ENCODE peak calls at places on chromosomes 7 and 10, in ten cellular contexts. Z is NCI-H1694, X is neural crest cell, C is GM18507, R is NCI-H1105, B is Kasumi-1, D is T-helper 17 cell, J is HepG2, P is NCI-H460, Q is HL-60. W is an unnamed sample.

GRCh38 chr7:157432957-157433576 is 96.3 kb downstream of the DNAJB6 start:
- DNase-seq in Z (peak), X (peak), Q (no peak), R (peak), B (peak), J (no peak), P (peak), D (peak), C (peak), W (no peak)

GRCh38 chr7:26090927-26091519 is 61.0 kb upstream of the NFE2L3 start:
- DNase-seq in R (peak), B (peak), Q (no peak), P (peak), D (no peak), Z (peak), J (peak), C (peak), X (no peak), W (no peak)

GRCh38 chr7:131111-132094 is 61.0 kb upstream of the FAM20C start:
- DNase-seq in P (no peak), D (no peak), Q (no peak), J (no peak), X (no peak), Z (no peak), R (no peak), C (no peak), B (no peak), W (no peak)

GRCh38 chr7:74401137-74401859 is 52.4 kb upstream of the GTF2IRD1 start:
- DNase-seq in X (peak), R (peak), C (peak), Z (peak), B (peak), J (peak), P (peak), Q (peak), D (peak), W (peak)

GRCh38 chr7:135886334-135887132 is 90.6 kb downstream of the MTPN start:
- DNase-seq in Q (no peak), C (no peak), B (no peak), X (no peak), J (no peak), P (no peak), D (no peak), R (no peak), Z (no peak), W (no peak)

GRCh38 chr7:73742753-73743641 is 4.4 kb upstream of the ABHD11 start:
- DNase-seq in P (no peak), C (no peak), J (peak), D (no peak), R (peak), Q (no peak), B (no peak), X (peak), Z (no peak), W (no peak)

GRCh38 chr7:138125598-138126111 is 49.4 kb downstream of the AKR1D1 start:
- DNase-seq in R (no peak), B (peak), P (no peak), D (no peak), X (no peak), C (peak), J (no peak), Q (no peak), Z (no peak), W (peak)

GRCh38 chr7:66013938-66014337 is 31.9 kb upstream of the GUSB start:
- DNase-seq in J (peak), X (no peak), R (no peak), Z (no peak), Q (no peak), D (no peak), C (no peak), B (peak), P (peak), W (peak)

GRCh38 chr7:91397099-91397498 is 132.9 kb downstream of the FZD1 start:
- DNase-seq in J (no peak), Q (no peak), C (no peak), D (no peak), X (no peak), B (no peak), R (no peak), Z (no peak), P (no peak), W (no peak)

GRCh38 chr10:13397052-13397451 is 49.0 kb upstream of the SEPHS1 start:
- DNase-seq in Z (no peak), J (no peak), C (no peak), P (no peak), Q (no peak), B (no peak), X (no peak), D (no peak), R (no peak), W (no peak)

GRCh38 chr7:134362587-134363483 is 46.1 kb upstream of the SLC35B4 start:
- DNase-seq in C (no peak), R (no peak), D (no peak), B (no peak), J (no peak), Q (peak), X (no peak), Z (no peak), P (peak), W (no peak)

GRCh38 chr7:91288208-91288824 is 24.1 kb downstream of the FZD1 start:
- DNase-seq in Z (peak), X (peak), P (peak), C (no peak), J (peak), R (no peak), Q (no peak), B (peak), D (no peak), W (no peak)

GRCh38 chr7:7435978-7436377 is 99.7 kb downstream of the COL28A1 start:
- DNase-seq in D (no peak), B (no peak), J (no peak), R (no peak), C (no peak), X (no peak), Q (no peak), Z (no peak), P (no peak), W (no peak)

GRCh38 chr7:30717181-30717580 is 34.8 kb upstream of the INMT start:
- DNase-seq in Q (no peak), X (no peak), J (no peak), P (no peak), B (no peak), R (no peak), Z (no peak), D (no peak), C (no peak), W (peak)